ENCODE peak calls at places on chromosomes 13 and 19, in five cellular contexts. I is vagina; F is GM10248; R is fibroblast of the conjunctiva; G is effector CD4-positive, alpha-beta T cell. X is an unnamed sample.

GRCh38 chr13:36515466-36515865 is 83.2 kb downstream of the CCNA1 start:
- DNase-seq in R (no peak), I (no peak), F (no peak), G (no peak), X (no peak)

GRCh38 chr13:113582841-113583631 is 1.5 kb upstream of the TFDP1 start:
- DNase-seq in G (no peak), I (peak; percentile 55), F (no peak), R (no peak), X (no peak)

GRCh38 chr19:40283414-40284250 is 1.5 kb downstream of the AKT2 start:
- DNase-seq in R (no peak), G (no peak), I (no peak), F (no peak), X (no peak)

GRCh38 chr19:42111384-42111783 is 20.9 kb downstream of the POU2F2 start:
- DNase-seq in I (no peak), R (no peak), G (no peak), F (no peak), X (peak; percentile 96)

GRCh38 chr13:112466132-112467025 is 90.2 kb downstream of the SPACA7 start:
- DNase-seq in F (no peak), R (no peak), I (no peak), G (no peak), X (no peak)

GRCh38 chr19:7337380-7338194 is 11.2 kb upstream of the ARHGEF18 start:
- DNase-seq in G (no peak), F (peak; percentile 72), R (no peak), I (no peak), X (no peak)

GRCh38 chr13:84844473-84844872 is 954.7 kb downstream of the SLITRK6 start:
- DNase-seq in G (no peak), I (no peak), R (no peak), F (no peak), X (no peak)

GRCh38 chr19:41192574-41193419 is at the start of gene CYP2S1:
- DNase-seq in I (no peak), F (no peak), G (no peak), R (no peak), X (no peak)

GRCh38 chr19:53389591-53390377 is 5.2 kb upstream of the ZNF765 start:
- DNase-seq in G (no peak), R (no peak), I (no peak), F (no peak), X (no peak)

GRCh38 chr19:15200575-15201364 is at the start of gene NOTCH3:
- DNase-seq in G (no peak), F (no peak), I (no peak), R (no peak), X (no peak)

X was measured in foreskin keratinocyte.